ENCODE peak calls at places on chromosomes 12 and 14, in seven cellular contexts. Y is neuronal stem cell, A is H9, F is H1, V is mesendoderm, D is mesenchymal stem cell, W is trophoblast cell. M is an unnamed sample.

GRCh38 chr12:123150804-123151678 is at the start of gene PITPNM2:
- DNase-seq in D (peak), F (no peak), A (no peak), Y (peak), W (peak), V (peak), M (peak)

GRCh38 chr14:86712727-86713126 is 1182.8 kb downstream of the FLRT2 start:
- DNase-seq in V (peak), D (no peak), Y (no peak), W (no peak), A (no peak), F (no peak), M (no peak)

GRCh38 chr14:50954811-50955372 is 10.6 kb upstream of the PYGL start:
- DNase-seq in D (peak), V (peak), A (no peak), W (no peak), Y (no peak), F (no peak), M (peak)

GRCh38 chr14:22231022-22231421 is 358.0 kb downstream of the DAD1 start:
- DNase-seq in F (no peak), D (no peak), Y (no peak), V (no peak), A (no peak), W (no peak), M (no peak)

GRCh38 chr14:75175677-75176141 is 703 bp downstream of the TMED10 start:
- DNase-seq in V (no peak), Y (no peak), F (no peak), W (no peak), A (no peak), D (no peak), M (peak)

GRCh38 chr12:26122681-26123481 is 2.0 kb downstream of the BHLHE41 start:
- DNase-seq in W (no peak), F (no peak), D (peak), Y (peak), V (no peak), A (peak), M (peak)

GRCh38 chr14:101069666-101070362 is 166.3 kb upstream of the RTL1 start:
- DNase-seq in W (no peak), F (no peak), V (no peak), A (peak), Y (no peak), D (no peak), M (no peak)

GRCh38 chr12:19018302-19018980 is 111.1 kb upstream of the PLEKHA5 start:
- DNase-seq in D (peak), Y (no peak), W (no peak), A (no peak), V (no peak), F (no peak), M (peak)

GRCh38 chr12:27549231-27549800 is 25.3 kb downstream of the PPFIBP1 start:
- DNase-seq in D (peak), Y (no peak), A (no peak), V (no peak), F (no peak), W (peak), M (peak)

GRCh38 chr12:64232201-64232600 is 10.1 kb upstream of the KICS2 start:
- DNase-seq in W (no peak), D (no peak), F (no peak), Y (no peak), V (no peak), A (no peak), M (no peak)

GRCh38 chr12:49664591-49665146 is 41.3 kb downstream of the PRPF40B start:
- DNase-seq in A (no peak), Y (no peak), W (peak), V (peak), F (no peak), D (no peak), M (no peak)

GRCh38 chr14:68627868-68628604 is 164.8 kb downstream of the ZFP36L1 start:
- DNase-seq in D (no peak), W (peak), F (peak), Y (peak), A (peak), V (peak), M (no peak)

GRCh38 chr14:91153360-91153759 is 39.5 kb downstream of the DGLUCY start:
- DNase-seq in V (no peak), A (no peak), D (peak), Y (no peak), F (no peak), W (no peak), M (no peak)

GRCh38 chr14:37230551-37231194 is 32.9 kb downstream of the MIPOL1 start:
- DNase-seq in W (no peak), V (peak), Y (peak), D (peak), A (no peak), F (no peak), M (peak)

GRCh38 chr14:91387996-91388395 is 29.6 kb downstream of the CCDC88C start:
- DNase-seq in A (no peak), F (no peak), D (no peak), V (no peak), Y (no peak), W (no peak), M (no peak)

GRCh38 chr14:26597136-26598080 is at the start of gene NOVA1:
- DNase-seq in D (peak), A (peak), V (peak), F (peak), W (no peak), Y (peak), M (no peak)

GRCh38 chr14:22623047-22623446 is 21.1 kb downstream of the OR6J1 start:
- DNase-seq in D (no peak), V (no peak), Y (no peak), F (no peak), A (no peak), W (no peak), M (no peak)

GRCh38 chr12:53213348-53213747 is 6.3 kb upstream of the ITGB7 start:
- DNase-seq in F (no peak), W (peak), D (peak), Y (peak), A (peak), V (peak), M (peak)

GRCh38 chr14:33788116-33788515 is 162.8 kb downstream of the EGLN3 start:
- DNase-seq in W (no peak), D (no peak), Y (no peak), F (no peak), A (no peak), V (peak), M (no peak)

GRCh38 chr12:19093218-19093617 is 36.3 kb upstream of the PLEKHA5 start:
- DNase-seq in D (peak), W (no peak), V (no peak), A (no peak), F (no peak), Y (no peak), M (peak)

GRCh38 chr14:67668559-67668958 is 5.9 kb downstream of the VTI1B start:
- DNase-seq in D (no peak), F (no peak), V (peak), A (no peak), Y (no peak), W (no peak), M (no peak)

GRCh38 chr14:104108570-104109060 is 23.1 kb downstream of the ASPG start:
- DNase-seq in W (no peak), Y (no peak), A (peak), V (no peak), D (no peak), F (no peak), M (no peak)

GRCh38 chr12:16972923-16973770 is 367.2 kb upstream of the LMO3 start:
- DNase-seq in W (no peak), Y (no peak), D (no peak), A (no peak), F (no peak), V (no peak), M (no peak)

GRCh38 chr14:23076785-23077408 is 18.0 kb downstream of the ACIN1 start:
- DNase-seq in Y (no peak), F (no peak), D (peak), A (no peak), W (no peak), V (peak), M (peak)

GRCh38 chr12:130337476-130338303 is at the start of gene PIWIL1:
- DNase-seq in A (no peak), D (no peak), V (no peak), W (no peak), F (no peak), Y (no peak), M (no peak)

GRCh38 chr12:19683178-19683927 is 244.1 kb downstream of the AEBP2 start:
- DNase-seq in W (no peak), A (no peak), V (no peak), F (no peak), Y (no peak), D (peak), M (peak)

GRCh38 chr12:93751864-93752610 is 74.9 kb downstream of the CRADD start:
- DNase-seq in D (peak), F (no peak), A (no peak), V (no peak), W (no peak), Y (no peak), M (peak)

GRCh38 chr12:116958402-116959197 is 47.9 kb downstream of the FBXW8 start:
- DNase-seq in A (no peak), V (no peak), D (no peak), Y (no peak), W (no peak), F (no peak), M (peak)

GRCh38 chr12:57766464-57767311 is at the start of gene CYP27B1:
- DNase-seq in V (peak), D (no peak), A (peak), Y (no peak), F (peak), W (peak), M (peak)

GRCh38 chr14:95291859-95292542 is 27.7 kb downstream of the CLMN start:
- DNase-seq in F (no peak), V (no peak), D (peak), A (peak), W (no peak), Y (no peak), M (peak)

GRCh38 chr12:80373666-80374065 is 70.4 kb upstream of the PTPRQ start:
- DNase-seq in V (no peak), W (no peak), D (no peak), Y (no peak), A (no peak), F (no peak), M (no peak)

GRCh38 chr14:78081245-78081644 is 88.9 kb upstream of the NRXN3 start:
- DNase-seq in F (no peak), V (no peak), Y (no peak), D (no peak), W (no peak), A (no peak), M (no peak)
- H3K18ac ChIP-seq in F (no peak), V (no peak), Y (no peak), D (no peak), W (no peak), A (no peak), M (no peak)

GRCh38 chr12:99393763-99394162 is 253.8 kb upstream of the GARIN6 start:
- DNase-seq in D (no peak), A (no peak), F (no peak), V (no peak), Y (no peak), W (no peak), M (no peak)

GRCh38 chr12:99389751-99390150 is 257.8 kb upstream of the GARIN6 start:
- DNase-seq in Y (no peak), V (no peak), F (no peak), D (no peak), A (no peak), W (no peak), M (no peak)

GRCh38 chr12:99390707-99391106 is 256.8 kb upstream of the GARIN6 start:
- DNase-seq in F (peak), Y (peak), D (no peak), W (peak), V (peak), A (peak), M (no peak)

GRCh38 chr12:99387661-99388060 is 259.9 kb upstream of the GARIN6 start:
- DNase-seq in A (no peak), W (no peak), D (no peak), Y (no peak), V (no peak), F (no peak), M (no peak)

GRCh38 chr12:99392091-99392850 is 255.3 kb upstream of the GARIN6 start:
- DNase-seq in V (no peak), W (no peak), Y (no peak), D (no peak), A (no peak), F (no peak), M (no peak)
- H4K8ac ChIP-seq in V (no peak), W (no peak), Y (no peak), D (no peak), A (no peak), F (no peak), M (no peak)

GRCh38 chr14:81523016-81523415 is 10.6 kb downstream of the SEL1L start:
- DNase-seq in A (no peak), D (no peak), Y (no peak), V (peak), W (no peak), F (no peak), M (no peak)

GRCh38 chr14:81521356-81521755 is 12.3 kb downstream of the SEL1L start:
- DNase-seq in F (no peak), A (no peak), D (no peak), Y (no peak), W (peak), V (no peak), M (no peak)

GRCh38 chr14:81517798-81518398 is 15.8 kb downstream of the SEL1L start:
- DNase-seq in F (no peak), W (no peak), A (no peak), Y (no peak), V (no peak), D (peak), M (peak)

GRCh38 chr14:81516941-81517797 is 16.5 kb downstream of the SEL1L start:
- DNase-seq in A (no peak), Y (no peak), V (peak), D (peak), F (no peak), W (no peak), M (peak)

GRCh38 chr14:81519200-81519998 is 14.3 kb downstream of the SEL1L start:
- DNase-seq in Y (no peak), A (no peak), F (no peak), D (peak), W (no peak), V (peak), M (no peak)
- H3K18ac ChIP-seq in Y (no peak), A (no peak), F (no peak), D (peak), W (no peak), V (peak), M (no peak)

GRCh38 chr14:62289471-62289870 is 527.3 kb downstream of the SNAPC1 start:
- DNase-seq in F (no peak), Y (no peak), W (no peak), D (peak), A (no peak), V (no peak), M (peak)
- H4K8ac ChIP-seq in F (no peak), Y (no peak), W (no peak), D (no peak), A (no peak), V (no peak), M (no peak)

M was measured in IMR-90.